ENCODE peak calls at places on chromosomes 4 and X, in ten cellular contexts. B is endothelial cell of umbilical vein, E is HCT116, O is OCI-LY7, N is PC-3, Q is fibroblast of lung, D is neural progenitor cell, A is H9, R is mammary epithelial cell, F is MM.1S. S is an unnamed sample. For H3K79me2, the result is how much of the 10 kb centered on the place peaks cover.

GRCh38 chrX:131816551-131817136 is 206.5 kb upstream of the STK26 start:
- DNase-seq in B (peak), N (peak), Q (peak), A (no peak), R (peak), F (peak), E (no peak), O (peak), D (no peak), S (peak)

GRCh38 chr4:67714955-67715354 is 14.0 kb upstream of the UBA6 start:
- DNase-seq in R (no peak), Q (no peak), F (no peak), N (no peak), D (no peak), A (no peak), O (no peak), E (no peak), B (no peak), S (no peak)

GRCh38 chrX:276588-277171 is 4.5 kb upstream of the PLCXD1 start:
- DNase-seq in E (no peak), B (no peak), O (no peak), A (no peak), N (peak), D (peak), R (peak), Q (peak), F (no peak), S (peak)

GRCh38 chr4:144356941-144357381 is 216.4 kb upstream of the GYPA start:
- DNase-seq in F (no peak), B (peak), O (no peak), E (no peak), A (no peak), D (peak), Q (no peak), N (no peak), R (no peak), S (no peak)

GRCh38 chr4:22237155-22237751 is 278.6 kb downstream of the ADGRA3 start:
- DNase-seq in O (no peak), E (peak), F (peak), R (no peak), D (peak), A (peak), B (no peak), Q (no peak), N (peak), S (no peak)

GRCh38 chr4:2962099-2962455 is 1.1 kb downstream of the NOP14 start:
- DNase-seq in E (no peak), B (peak), O (peak), D (peak), R (no peak), Q (no peak), A (no peak), N (no peak), F (peak), S (no peak)

GRCh38 chr4:155543126-155543765 is 123.4 kb upstream of the GUCY1A1 start:
- DNase-seq in Q (peak), O (no peak), A (no peak), F (no peak), E (no peak), D (no peak), N (peak), R (peak), B (peak), S (peak)

GRCh38 chrX:16445166-16445752 is 204.7 kb upstream of the S100G start:
- DNase-seq in O (peak), D (peak), B (peak), R (peak), A (peak), F (peak), N (peak), E (peak), Q (peak), S (peak)

GRCh38 chrX:63784902-63785692 is at the start of gene ARHGEF9:
- DNase-seq in D (peak), O (no peak), R (no peak), A (peak), B (no peak), E (no peak), Q (peak), F (no peak), N (no peak), S (no peak)

GRCh38 chrX:38961936-38962335 is 160.7 kb downstream of the MID1IP1 start:
- DNase-seq in E (no peak), F (no peak), B (no peak), D (no peak), A (no peak), O (no peak), R (no peak), N (no peak), Q (no peak), S (no peak)

GRCh38 chr4:2570551-2571222 is 34.2 kb downstream of the FAM193A start:
- DNase-seq in O (no peak), F (no peak), A (no peak), R (no peak), N (no peak), E (no peak), B (peak), D (no peak), Q (no peak), S (no peak)

GRCh38 chrX:36684053-36684452 is 324.1 kb upstream of the FAM47C start:
- DNase-seq in O (no peak), Q (no peak), D (peak), F (no peak), R (no peak), N (peak), B (no peak), E (no peak), A (no peak), S (no peak)

GRCh38 chr4:72896515-72896914 is 173.0 kb downstream of the COX18 start:
- DNase-seq in N (peak), A (no peak), E (no peak), B (no peak), D (no peak), F (no peak), R (peak), O (no peak), Q (peak), S (peak)

GRCh38 chr4:98605216-98605615 is 53.2 kb downstream of the TSPAN5 start:
- DNase-seq in B (no peak), E (no peak), D (no peak), F (no peak), O (no peak), N (peak), R (no peak), Q (peak), A (no peak), S (peak)

GRCh38 chr4:139641218-139641617 is 24.4 kb upstream of the MGST2 start:
- DNase-seq in F (no peak), E (no peak), O (no peak), N (peak), B (no peak), A (no peak), R (no peak), D (no peak), Q (peak), S (peak)

GRCh38 chrX:48648299-48648698 is 35.3 kb upstream of the WAS start:
- DNase-seq in E (no peak), Q (peak), A (peak), O (peak), R (no peak), B (peak), D (peak), F (peak), N (peak), S (peak)

GRCh38 chr4:140052050-140052449 is 101.9 kb downstream of the MAML3 start:
- DNase-seq in N (peak), F (peak), E (peak), D (peak), Q (peak), B (peak), A (no peak), O (peak), R (peak), S (no peak)

GRCh38 chr4:40587826-40588225 is 41.8 kb downstream of the RBM47 start:
- DNase-seq in Q (peak), O (no peak), A (no peak), E (no peak), B (no peak), D (no peak), F (no peak), N (peak), R (peak), S (no peak)

GRCh38 chrX:29948653-29949052 is 266.7 kb upstream of the MAGEB2 start:
- DNase-seq in N (peak), Q (peak), F (no peak), A (no peak), O (no peak), E (no peak), B (peak), D (no peak), R (no peak), S (peak)

GRCh38 chrX:141760761-141761160 is 62.2 kb upstream of the SPANXD start:
- DNase-seq in F (no peak), D (no peak), O (no peak), R (peak), N (peak), A (no peak), E (no peak), Q (peak), B (peak), S (peak)

GRCh38 chrX:118730500-118731247 is 3.3 kb downstream of the IL13RA1 start:
- DNase-seq in E (no peak), R (peak), N (peak), F (no peak), B (peak), O (no peak), A (no peak), Q (peak), D (no peak), S (peak)

GRCh38 chrX:29535212-29536162 is 679.9 kb upstream of the MAGEB2 start:
- DNase-seq in B (peak), N (peak), A (no peak), O (no peak), F (no peak), E (no peak), R (peak), Q (peak), D (no peak), S (peak)

GRCh38 chr4:5689065-5689464 is 19.3 kb downstream of the EVC2 start:
- DNase-seq in Q (no peak), A (no peak), R (no peak), D (no peak), F (no peak), E (no peak), B (no peak), N (no peak), O (no peak), S (no peak)

GRCh38 chrX:13690836-13691235 is 1.9 kb downstream of the RAB9A start:
- DNase-seq in D (no peak), B (no peak), Q (no peak), A (no peak), N (peak), F (no peak), O (peak), E (no peak), R (peak), S (no peak)

GRCh38 chr4:14110407-14110806 is 482.9 kb upstream of the BOD1L1 start:
- DNase-seq in B (no peak), N (peak), Q (peak), A (no peak), D (no peak), F (no peak), R (peak), O (no peak), E (no peak), S (peak)

GRCh38 chrX:121008920-121009319 is 23.4 kb upstream of the CT47A1 start:
- DNase-seq in N (no peak), A (no peak), E (no peak), B (no peak), O (no peak), R (peak), D (no peak), F (no peak), Q (no peak), S (no peak)

GRCh38 chr4:53656421-53656981 is 65.2 kb upstream of the LNX1 start:
- DNase-seq in A (no peak), O (no peak), R (no peak), Q (no peak), D (no peak), E (no peak), B (no peak), F (no peak), N (peak), S (peak)

GRCh38 chr4:107131295-107131694 is 95.2 kb upstream of the DKK2 start:
- DNase-seq in N (no peak), E (no peak), O (no peak), F (no peak), R (no peak), B (peak), D (no peak), Q (peak), A (no peak), S (peak)

GRCh38 chrX:72131317-72132294 is at the start of gene RTL5:
- DNase-seq in O (no peak), F (peak), B (peak), Q (peak), R (peak), A (peak), D (peak), N (peak), E (peak), S (peak)

GRCh38 chr4:147542229-147542990 is 61.5 kb downstream of the EDNRA start:
- DNase-seq in E (no peak), R (no peak), D (no peak), Q (peak), N (peak), F (no peak), O (no peak), A (no peak), B (no peak), S (peak)

GRCh38 chr4:37970702-37971101 is 10.5 kb downstream of the PTTG2 start:
- DNase-seq in R (peak), A (peak), F (peak), N (peak), D (no peak), O (peak), Q (peak), B (peak), E (peak), S (peak)

GRCh38 chr4:44425614-44426208 is 22.9 kb downstream of the KCTD8 start:
- DNase-seq in B (peak), E (no peak), N (peak), O (no peak), A (peak), F (no peak), R (no peak), Q (peak), D (peak), S (no peak)

GRCh38 chrX:56397636-56398035 is 165.5 kb downstream of the KLF8 start:
- DNase-seq in E (no peak), B (no peak), F (peak), O (no peak), D (no peak), A (no peak), R (no peak), N (no peak), Q (no peak), S (no peak)

GRCh38 chrX:13666836-13667235 is 13.9 kb downstream of the TCEANC start:
- DNase-seq in F (no peak), A (no peak), O (no peak), D (no peak), Q (no peak), N (no peak), R (peak), B (no peak), E (no peak), S (no peak)

GRCh38 chrX:113741744-113742143 is 842.1 kb upstream of the HTR2C start:
- DNase-seq in D (peak), B (peak), R (peak), F (peak), E (peak), Q (peak), A (no peak), N (peak), O (peak), S (peak)

GRCh38 chrX:55107911-55108310 is 19.1 kb downstream of the PAGE2 start:
- DNase-seq in F (no peak), A (no peak), O (no peak), R (peak), E (no peak), B (no peak), N (no peak), Q (no peak), D (no peak), S (no peak)

GRCh38 chr4:150164956-150165355 is 86.7 kb downstream of the DCLK2 start:
- DNase-seq in E (no peak), D (no peak), Q (no peak), O (no peak), R (peak), B (no peak), F (no peak), N (no peak), A (no peak), S (no peak)

GRCh38 chrX:40864972-40865371 is 129.6 kb upstream of the MED14 start:
- DNase-seq in D (no peak), F (no peak), E (no peak), O (no peak), R (peak), B (no peak), A (no peak), Q (peak), N (no peak), S (peak)

DNA sequence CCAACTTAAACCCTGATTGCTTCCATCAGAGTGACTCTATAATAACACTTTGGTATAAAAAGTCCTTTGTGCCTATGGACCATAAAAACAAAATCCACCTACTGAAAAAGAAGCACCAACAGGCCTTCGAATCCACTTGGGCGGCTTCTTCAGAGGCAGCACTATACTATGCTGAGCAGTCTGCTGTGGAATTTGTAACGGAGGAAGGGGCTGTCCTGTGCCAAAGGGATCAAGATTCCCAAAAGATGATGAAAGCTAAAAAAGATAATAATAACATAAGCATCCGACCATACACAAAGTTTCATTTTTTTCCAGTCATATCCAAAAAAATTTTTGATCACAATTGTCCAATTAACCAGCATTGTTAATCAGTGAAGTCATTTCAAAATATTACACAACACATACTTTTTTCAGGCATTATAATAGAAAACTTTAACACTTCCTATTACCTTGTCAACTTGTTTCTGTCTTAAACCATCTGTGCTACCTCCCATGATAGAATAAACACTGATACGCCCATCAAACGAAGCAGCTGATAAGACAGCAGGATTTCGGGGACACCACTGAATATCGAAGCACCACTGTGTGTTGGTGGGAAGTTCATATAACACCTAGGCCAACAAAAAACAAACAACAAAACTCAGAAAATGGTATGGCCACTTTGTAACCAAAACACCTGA is 24.1 kb downstream of the SEC31A start:
- DNase-seq in O (no peak), D (no peak), Q (peak), R (no peak), E (no peak), N (no peak), A (no peak), F (no peak), B (no peak), S (no peak)
- H3K79me2 ChIP-seq in O (under half), D (under half), Q (under half), R (under half), E (under half), N (under half), A (under half), F (under half), B (under half), S (half or more)

GRCh38 chr4:114921790-114922581 is 191.4 kb downstream of the NDST4 start:
- DNase-seq in E (no peak), A (peak), F (no peak), N (no peak), D (peak), Q (no peak), B (no peak), R (no peak), O (no peak), S (no peak)
- H3K27ac ChIP-seq in E (no peak), A (no peak), F (no peak), N (no peak), D (peak), Q (no peak), B (no peak), R (no peak), O (no peak), S (no peak)

DNA sequence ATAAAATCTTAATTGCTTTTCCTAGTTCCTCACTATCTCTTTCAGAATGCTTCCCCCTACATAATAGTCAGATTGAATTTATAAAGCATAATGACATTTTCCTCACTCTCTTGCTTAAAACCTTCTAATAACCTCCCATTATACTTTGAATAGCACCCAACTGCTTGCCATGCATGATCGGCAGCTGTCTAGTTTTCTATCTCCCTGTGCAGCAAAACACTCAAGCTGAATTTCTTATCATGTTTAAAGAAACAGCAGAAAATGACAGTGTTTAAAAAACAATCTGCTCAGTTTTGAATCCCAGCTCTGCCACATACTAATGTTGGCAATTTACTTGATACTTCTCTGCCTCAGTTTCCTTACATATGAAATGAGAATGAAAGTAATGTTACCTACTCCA is 947.1 kb upstream of the HS3ST1 start:
- DNase-seq in O (no peak), D (no peak), R (no peak), B (no peak), F (no peak), A (no peak), Q (no peak), E (no peak), N (no peak), S (no peak)
- TF ChIP-seq CTCF in O (no peak), D (no peak), R (no peak), B (no peak), F (no peak), A (no peak), Q (no peak), E (no peak), N (no peak), S (no peak)

GRCh38 chrX:1395646-1396216 is 3.8 kb upstream of the SLC25A6 start:
- DNase-seq in E (no peak), A (no peak), Q (no peak), B (no peak), D (no peak), R (no peak), O (no peak), F (no peak), N (no peak), S (no peak)
- H3K79me2 ChIP-seq in E (under half), A (under half), Q (under half), B (under half), D (under half), R (half or more), O (under half), F (under half), N (under half), S (under half)

GRCh38 chr4:7767526-7767925 is 172.1 kb downstream of the AFAP1 start:
- DNase-seq in O (no peak), Q (no peak), E (no peak), F (no peak), A (no peak), R (no peak), D (no peak), N (no peak), B (no peak), S (no peak)
- H3K27ac ChIP-seq in O (no peak), Q (no peak), E (no peak), F (no peak), A (no peak), R (no peak), D (no peak), N (no peak), B (no peak), S (no peak)

GRCh38 chrX:8820910-8821527 is 19.8 kb upstream of the FAM9A start:
- DNase-seq in N (peak), O (no peak), E (no peak), A (peak), Q (peak), F (no peak), R (no peak), B (no peak), D (peak), S (no peak)
- TF ChIP-seq CTCF in N (peak), O (no peak), E (no peak), A (peak), Q (peak), F (no peak), R (no peak), B (no peak), D (peak), S (no peak)

DNA sequence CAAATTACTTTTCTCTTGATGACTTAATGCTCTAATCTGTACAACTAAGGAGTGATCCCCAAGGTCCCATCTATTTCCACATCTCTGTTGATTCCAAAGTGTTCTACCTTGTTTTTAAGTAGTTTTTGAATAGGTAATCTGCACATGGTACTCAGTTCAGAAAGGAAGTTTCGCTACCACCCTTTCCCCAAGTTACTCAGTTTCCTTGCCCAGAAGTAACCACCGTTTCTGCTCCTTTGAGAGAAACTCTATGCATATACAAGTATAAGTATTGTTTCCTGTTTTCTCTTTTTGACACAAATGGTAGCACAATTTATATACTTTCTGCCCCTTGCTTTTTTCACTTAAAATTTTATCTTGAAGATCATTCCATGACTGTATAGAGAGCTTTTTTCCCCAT is 18.1 kb downstream of the TMEM154 start:
- DNase-seq in D (no peak), A (no peak), E (no peak), R (no peak), Q (no peak), F (no peak), N (no peak), O (peak), B (no peak), S (no peak)
- H3K79me2 ChIP-seq in D (under half), A (under half), E (under half), R (half or more), Q (under half), F (under half), N (under half), O (half or more), B (under half), S (under half)

S was measured in astrocyte.